ENCODE peak calls at places on chromosomes 3 and 15, in seven cellular contexts. C, O, J, K, S, X and F are unnamed samples.

GRCh38 chr3:156480949-156481348 is 74.0 kb downstream of the SSR3 start:
- DNase-seq in K (no peak), C (no peak), S (no peak), O (no peak), X (no peak), J (no peak), F (no peak)

GRCh38 chr3:25428003-25428861 is at the start of gene RARB:
- DNase-seq in X (peak), J (peak), S (no peak), C (peak), K (peak), O (peak), F (peak)

GRCh38 chr3:15535757-15536156 is 14.3 kb upstream of the COLQ start:
- DNase-seq in X (no peak), K (no peak), J (no peak), O (no peak), S (no peak), C (no peak), F (no peak)

GRCh38 chr3:8490079-8490552 is 11.5 kb upstream of the LMCD1 start:
- DNase-seq in J (no peak), X (no peak), S (no peak), C (no peak), K (no peak), O (peak), F (no peak)

GRCh38 chr3:129528589-129529100 is at the start of gene RHO:
- DNase-seq in J (no peak), C (no peak), O (no peak), S (no peak), X (no peak), K (no peak), F (no peak)

GRCh38 chr3:125165189-125165947 is 47.2 kb downstream of the SLC12A8 start:
- DNase-seq in X (peak), O (peak), J (no peak), K (no peak), S (no peak), C (peak), F (no peak)

GRCh38 chr3:150544726-150545125 is 1.6 kb downstream of the SERP1 start:
- DNase-seq in S (no peak), C (peak), J (no peak), X (no peak), K (no peak), O (peak), F (no peak)

GRCh38 chr3:126245811-126246727 is 65.7 kb upstream of the ALDH1L1 start:
- DNase-seq in K (no peak), X (peak), S (peak), C (peak), O (peak), J (no peak), F (peak)

GRCh38 chr3:194620192-194620591 is 13.0 kb downstream of the TMEM44 start:
- DNase-seq in O (no peak), K (no peak), J (no peak), C (no peak), X (no peak), S (no peak), F (no peak)

GRCh38 chr15:29105151-29105785 is 164.4 kb downstream of the NSMCE3 start:
- DNase-seq in X (no peak), C (no peak), O (no peak), K (no peak), J (no peak), S (no peak), F (no peak)

GRCh38 chr3:9833078-9833477 is 10.7 kb downstream of the RPUSD3 start:
- DNase-seq in K (no peak), C (no peak), X (no peak), J (no peak), O (no peak), S (no peak), F (no peak)

GRCh38 chr15:63833246-63833696 is 477 bp downstream of the HERC1 start:
- DNase-seq in O (no peak), K (no peak), X (peak), S (no peak), J (peak), C (no peak), F (peak)

GRCh38 chr3:16386536-16386935 is 121.5 kb downstream of the OXNAD1 start:
- DNase-seq in X (no peak), C (no peak), S (no peak), K (no peak), J (no peak), O (no peak), F (no peak)

GRCh38 chr15:66080791-66081475 is 172.6 kb downstream of the MEGF11 start:
- DNase-seq in O (peak), J (peak), K (no peak), S (no peak), C (no peak), X (no peak), F (no peak)

GRCh38 chr3:142498397-142499180 is 50.8 kb upstream of the XRN1 start:
- DNase-seq in X (no peak), S (no peak), K (no peak), O (no peak), J (no peak), C (no peak), F (no peak)

GRCh38 chr15:31953573-31953972 is 76.7 kb upstream of the CHRNA7 start:
- DNase-seq in O (no peak), S (no peak), X (no peak), C (no peak), J (no peak), K (no peak), F (no peak)

GRCh38 chr3:16249336-16249735 is 15.4 kb downstream of the DPH3 start:
- DNase-seq in X (no peak), C (peak), S (peak), J (no peak), O (no peak), K (no peak), F (no peak)

GRCh38 chr3:127039719-127040118 is 56.8 kb downstream of the PLXNA1 start:
- DNase-seq in C (no peak), S (no peak), K (no peak), J (peak), O (no peak), X (no peak), F (no peak)

GRCh38 chr15:33209575-33210519 is 15.3 kb upstream of the FMN1 start:
- DNase-seq in K (no peak), X (no peak), J (no peak), S (no peak), C (no peak), O (no peak), F (no peak)

GRCh38 chr3:139532996-139533395 is 6.5 kb downstream of the RBP1 start:
- DNase-seq in C (peak), O (no peak), X (no peak), S (no peak), K (no peak), J (no peak), F (no peak)

GRCh38 chr15:81163961-81164800 is 30.1 kb downstream of the CFAP161 start:
- DNase-seq in J (no peak), C (no peak), K (no peak), X (no peak), O (no peak), S (no peak), F (no peak)

GRCh38 chr3:159872374-159873109 is 116.1 kb upstream of the IL12A start:
- DNase-seq in S (peak), K (no peak), O (no peak), X (no peak), J (no peak), C (peak), F (no peak)

GRCh38 chr15:71518661-71519060 is 291.7 kb upstream of the NR2E3 start:
- DNase-seq in J (no peak), X (no peak), K (no peak), C (peak), S (no peak), O (no peak), F (no peak)

GRCh38 chr3:146953523-146954125 is 348.5 kb upstream of the PLSCR5 start:
- DNase-seq in J (no peak), S (no peak), C (no peak), X (no peak), K (no peak), O (no peak), F (no peak)

GRCh38 chr15:39629376-39629775 is 48.5 kb downstream of the THBS1 start:
- DNase-seq in C (peak), O (no peak), K (no peak), S (no peak), J (no peak), X (peak), F (no peak)

GRCh38 chr3:189908646-189909045 is 212.1 kb downstream of the P3H2 start:
- DNase-seq in J (no peak), K (no peak), S (no peak), C (peak), O (no peak), X (no peak), F (no peak)

GRCh38 chr15:75029378-75030022 is 6.1 kb downstream of the PPCDC start:
- DNase-seq in X (peak), K (peak), S (peak), O (peak), C (peak), J (peak), F (peak)

GRCh38 chr15:60338810-60339209 is 59.0 kb downstream of the ANXA2 start:
- DNase-seq in S (no peak), J (no peak), X (no peak), C (no peak), K (no peak), O (peak), F (no peak)

GRCh38 chr15:60339236-60339635 is 58.5 kb downstream of the ANXA2 start:
- DNase-seq in J (no peak), S (no peak), X (no peak), O (no peak), K (no peak), C (no peak), F (no peak)

GRCh38 chr15:60337069-60337468 is 60.7 kb downstream of the ANXA2 start:
- DNase-seq in S (no peak), X (no peak), J (no peak), K (no peak), O (no peak), C (no peak), F (no peak)

GRCh38 chr15:60343221-60343970 is 54.4 kb downstream of the ANXA2 start:
- DNase-seq in J (no peak), S (no peak), X (no peak), K (no peak), C (no peak), O (no peak), F (no peak)

GRCh38 chr15:60340207-60340921 is 57.4 kb downstream of the ANXA2 start:
- DNase-seq in C (no peak), S (no peak), K (no peak), X (no peak), O (peak), J (no peak), F (no peak)
- H3K4me3 ChIP-seq in C (no peak), S (no peak), K (no peak), X (no peak), O (peak), J (no peak), F (no peak)

DNA sequence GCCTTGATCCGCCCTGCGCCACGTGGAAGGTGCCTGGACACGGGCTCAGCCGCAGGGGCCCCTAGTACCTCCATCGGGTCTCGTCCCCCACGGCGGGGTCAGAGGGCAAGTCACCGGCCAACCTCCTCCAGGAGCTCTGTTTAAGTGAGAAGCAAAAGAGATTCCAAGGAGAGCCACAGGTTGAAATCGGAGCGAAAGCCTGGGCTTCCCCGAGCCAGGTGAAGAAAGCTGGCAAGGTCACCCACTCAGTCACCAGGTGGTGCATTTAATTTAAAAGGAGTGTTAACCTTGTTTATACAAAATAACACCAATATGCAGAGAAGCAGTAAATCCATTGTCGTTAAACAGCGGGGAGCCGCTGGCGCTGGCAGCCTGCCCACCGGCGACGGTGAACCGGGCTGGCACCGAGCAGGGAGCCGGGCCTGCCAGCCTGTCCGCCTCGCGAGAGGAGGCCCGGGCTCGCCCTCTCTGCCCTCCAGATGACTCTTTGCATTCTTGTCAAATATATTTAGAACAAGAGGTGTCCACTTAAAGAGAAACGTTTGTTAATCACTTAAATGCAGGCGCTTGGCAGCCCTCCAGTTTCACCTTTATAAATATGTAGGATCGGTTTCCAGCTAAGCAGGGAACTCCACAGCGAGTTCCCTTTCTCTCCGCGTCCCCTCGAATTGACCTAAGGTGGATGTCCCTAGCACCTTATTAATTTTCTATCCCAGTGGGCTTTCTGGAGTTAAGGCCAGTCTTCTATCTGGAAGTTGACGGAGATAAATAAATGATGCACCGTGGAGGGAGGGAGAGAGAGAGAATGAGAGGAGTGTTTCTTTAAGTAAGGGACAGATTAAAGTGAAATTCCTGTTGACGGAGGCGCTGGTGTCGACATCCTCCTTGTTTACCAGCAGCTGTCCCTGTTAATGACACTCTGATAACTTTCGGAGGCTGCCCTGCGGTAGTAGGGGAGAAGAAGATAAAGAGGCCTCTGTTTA is 277.2 kb upstream of the NR2F2 start:
- DNase-seq in X (peak), K (peak), O (peak), S (peak), J (no peak), C (peak), F (peak)
- TF ChIP-seq POLR2AphosphoS5 in X (no peak), K (no peak), O (no peak), S (no peak), J (no peak), C (no peak), F (no peak)

GRCh38 chr3:183114779-183115178 is 15.5 kb upstream of the MCCC1 start:
- DNase-seq in J (no peak), S (no peak), O (no peak), X (no peak), K (no peak), C (no peak), F (no peak)

GRCh38 chr3:183114374-183114773 is 15.1 kb upstream of the MCCC1 start:
- DNase-seq in J (no peak), S (no peak), C (no peak), X (no peak), K (no peak), O (no peak), F (no peak)

GRCh38 chr3:183117046-183117445 is 17.8 kb upstream of the MCCC1 start:
- DNase-seq in O (no peak), S (no peak), J (no peak), C (no peak), K (no peak), X (no peak), F (no peak)

GRCh38 chr3:183120538-183121215 is 21.4 kb upstream of the MCCC1 start:
- DNase-seq in K (no peak), C (no peak), S (no peak), J (no peak), X (no peak), O (no peak), F (no peak)

DNA sequence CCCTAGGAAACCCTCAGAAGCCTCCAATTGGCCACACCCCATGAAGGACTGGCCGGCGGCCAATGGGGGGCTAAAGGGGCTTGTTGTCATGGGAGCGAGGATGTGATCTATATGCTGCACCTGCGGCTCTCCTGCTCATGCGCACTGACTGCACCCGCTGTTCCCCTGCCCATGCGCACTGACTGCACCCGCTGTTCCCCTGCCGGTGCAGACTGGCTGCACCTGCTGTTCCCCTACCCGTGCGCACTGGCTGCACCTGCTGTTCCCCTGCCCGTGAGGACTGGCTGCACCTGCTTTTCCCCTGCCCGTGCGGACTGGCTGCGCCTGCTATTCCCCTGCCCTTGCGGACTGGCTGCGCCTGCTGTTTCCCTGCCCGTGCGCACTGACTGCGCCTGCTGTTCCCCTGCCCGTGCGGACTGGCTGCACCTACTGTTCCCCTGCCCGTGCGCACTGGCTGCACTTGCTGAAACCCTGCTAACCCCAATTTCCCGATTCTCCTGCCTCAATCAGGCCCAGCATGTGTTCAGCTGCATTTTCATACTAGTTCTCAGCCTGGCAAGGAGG is 16.8 kb upstream of the MCCC1 start:
- DNase-seq in O (peak), J (no peak), S (no peak), C (peak), K (no peak), X (peak), F (peak)
- TF ChIP-seq POLR2A in O (no peak), J (no peak), S (no peak), C (no peak), K (no peak), X (no peak), F (no peak)

GRCh38 chr3:43693594-43693993 is 2.9 kb downstream of the ABHD5 start:
- DNase-seq in J (no peak), S (no peak), X (no peak), O (no peak), C (no peak), K (no peak), F (no peak)

GRCh38 chr3:43692971-43693370 is 2.2 kb downstream of the ABHD5 start:
- DNase-seq in S (no peak), O (no peak), X (no peak), K (no peak), J (no peak), C (no peak), F (no peak)

GRCh38 chr3:43691120-43692002 is 623 bp downstream of the ABHD5 start:
- DNase-seq in S (peak), O (peak), K (peak), X (peak), J (peak), C (peak), F (peak)

GRCh38 chr3:43690400-43691119 is at the start of gene ABHD5:
- DNase-seq in S (peak), J (peak), K (peak), O (peak), C (peak), X (peak), F (peak)

DNA sequence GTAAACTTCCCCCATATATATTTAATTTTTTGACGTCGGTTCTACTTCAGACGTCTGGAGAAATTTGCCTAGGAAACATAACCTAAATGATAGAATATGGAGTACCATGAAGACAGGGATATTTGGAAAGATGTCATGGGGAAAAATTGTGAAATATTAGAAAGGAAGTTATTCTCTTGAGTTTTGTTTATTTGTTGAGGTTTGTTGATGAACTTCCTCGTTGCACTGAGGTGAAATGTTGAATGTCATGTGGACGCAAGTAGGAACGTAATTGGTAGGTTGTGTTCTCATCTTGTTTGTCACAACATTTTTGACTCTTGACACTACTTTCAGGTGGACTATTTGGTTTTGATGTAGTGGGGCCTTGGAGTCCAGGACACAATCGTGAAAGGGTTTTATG is 1.3 kb downstream of the ABHD5 start:
- DNase-seq in O (no peak), X (no peak), C (no peak), S (no peak), K (no peak), J (no peak), F (no peak)
- H3K4me3 ChIP-seq in O (peak), X (peak), C (peak), S (peak), K (peak), J (peak), F (peak)

DNA sequence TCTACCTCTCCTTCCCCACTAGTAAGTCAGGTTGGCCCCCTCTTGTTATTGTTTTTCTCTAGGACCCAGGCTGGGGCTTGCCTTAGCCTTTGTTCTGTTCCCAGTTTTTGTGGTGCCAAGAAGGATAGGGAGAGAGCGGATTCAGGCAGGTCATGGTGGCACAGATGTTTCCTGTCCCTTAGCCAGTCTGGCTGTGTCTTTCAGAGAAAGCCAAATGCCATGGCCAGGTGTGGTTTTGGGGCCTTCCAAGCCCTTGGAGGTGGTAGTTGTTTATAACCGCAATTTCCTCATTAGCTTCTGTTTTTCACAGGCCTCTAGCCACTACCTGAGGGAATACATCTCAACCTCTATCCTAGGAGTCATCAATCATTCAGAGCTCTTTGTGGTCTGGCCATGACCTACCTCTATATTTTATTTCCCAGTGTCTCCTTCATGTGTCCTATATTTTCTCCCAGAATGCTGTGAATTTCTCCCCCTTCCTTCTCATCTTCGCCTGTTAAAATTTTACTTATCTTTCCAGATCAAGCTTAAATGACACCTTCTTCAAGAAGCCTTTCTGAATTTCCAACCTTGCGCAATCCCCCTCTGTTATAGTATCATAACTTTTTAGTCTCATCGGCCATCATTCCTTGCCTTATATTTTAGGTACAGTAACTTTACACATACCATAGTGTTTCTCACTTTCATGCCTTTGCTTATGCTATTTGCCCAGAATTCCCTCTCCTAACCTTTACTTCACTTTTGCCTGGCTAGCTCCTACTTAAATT is 38.2 kb downstream of the TIMP4 start:
- DNase-seq in K (peak), O (no peak), S (no peak), J (no peak), C (peak), X (no peak), F (no peak)
- TF ChIP-seq POLR2AphosphoS5 in K (peak), O (no peak), S (no peak), J (no peak), C (no peak), X (no peak), F (no peak)